ENCODE peak calls at places on chromosomes 16 and 17, in six cellular contexts. F, V, K, A, D and N are unnamed samples.

GRCh38 chr17:29115906-29116651 is 64.1 kb downstream of the MYO18A start:
- DNase-seq in F (peak; percentile 63), D (no peak), A (no peak), V (peak; percentile 75), K (no peak), N (peak; percentile 49)

GRCh38 chr17:74253036-74253435 is 21.0 kb upstream of the DNAI2 start:
- DNase-seq in F (no peak), A (no peak), D (no peak), V (no peak), K (no peak), N (no peak)

GRCh38 chr16:77450790-77451487 is 16.1 kb upstream of the ADAMTS18 start:
- DNase-seq in V (no peak), F (no peak), A (no peak), D (no peak), K (no peak), N (no peak)

GRCh38 chr16:48365601-48366164 is 19.5 kb downstream of the SIAH1 start:
- DNase-seq in D (peak; percentile 63), K (peak; percentile 94), F (peak; percentile 87), V (peak; percentile 95), A (peak; percentile 98), N (peak; percentile 95)

GRCh38 chr17:45274033-45274432 is 12.1 kb upstream of the SPATA32 start:
- DNase-seq in F (no peak), A (no peak), V (no peak), D (no peak), K (no peak), N (no peak)

GRCh38 chr16:66131895-66132294 is 234.6 kb upstream of the CDH5 start:
- DNase-seq in K (no peak), V (no peak), A (no peak), D (no peak), F (peak; percentile 46), N (no peak)

GRCh38 chr16:82011199-82011641 is at the start of gene SDR42E1:
- DNase-seq in V (no peak), F (peak; percentile 10), K (no peak), D (no peak), A (peak; percentile 74), N (peak; percentile 86)

GRCh38 chr17:45364531-45365390 is 47.9 kb upstream of the MAP3K14 start:
- DNase-seq in K (peak; percentile 56), F (peak; percentile 63), A (no peak), V (peak; percentile 66), D (no peak), N (no peak)

GRCh38 chr17:77681820-77682219 is 276.7 kb upstream of the TNRC6C start:
- DNase-seq in F (peak; percentile 43), D (peak; percentile 82), V (no peak), A (no peak), K (peak; percentile 93), N (no peak)

GRCh38 chr16:24524855-24525652 is 14.3 kb upstream of the RBBP6 start:
- DNase-seq in F (peak; percentile 42), K (no peak), V (no peak), A (no peak), D (no peak), N (peak; percentile 21)

GRCh38 chr17:49480833-49481615 is 14.1 kb upstream of the NGFR start:
- DNase-seq in V (no peak), A (no peak), F (no peak), D (no peak), K (no peak), N (no peak)

GRCh38 chr17:75658237-75658636 is 8.7 kb downstream of the RECQL5 start:
- DNase-seq in F (no peak), A (no peak), D (no peak), K (no peak), V (no peak), N (no peak)

GRCh38 chr17:75650874-75651273 is 16.1 kb downstream of the RECQL5 start:
- DNase-seq in V (no peak), F (no peak), A (no peak), K (no peak), D (no peak), N (no peak)

GRCh38 chr17:75652341-75652740 is 14.6 kb downstream of the RECQL5 start:
- DNase-seq in F (no peak), K (peak; percentile 39), A (no peak), V (no peak), D (no peak), N (no peak)

GRCh38 chr17:75652934-75653549 is 13.9 kb downstream of the RECQL5 start:
- DNase-seq in K (peak; percentile 45), F (peak; percentile 62), A (no peak), D (no peak), V (peak; percentile 74), N (peak; percentile 37)

GRCh38 chr17:75654176-75654575 is 12.8 kb downstream of the RECQL5 start:
- DNase-seq in D (no peak), F (no peak), A (no peak), K (peak; percentile 28), V (no peak), N (peak; percentile 43)
- TF ChIP-seq CTCF in D (peak; percentile 35), F (peak; percentile 31), A (no peak), K (no peak), V (no peak), N (peak; percentile 49)

GRCh38 chr16:11328172-11329079 is 16.8 kb upstream of the RMI2 start:
- DNase-seq in D (no peak), K (peak; percentile 93), V (peak; percentile 81), F (peak; percentile 98), A (peak; percentile 83), N (peak; percentile 83)
- H3K4me3 ChIP-seq in D (no peak overlapping the region), K (no peak overlapping the region), V (no peak overlapping the region), F (peak overlapping the region; percentile 7), A (no peak overlapping the region), N (no peak overlapping the region)

GRCh38 chr17:62708587-62708986 is 81.1 kb downstream of the MRC2 start:
- DNase-seq in F (peak; percentile 44), V (no peak), A (no peak), K (no peak), D (no peak), N (no peak)

GRCh38 chr17:62705781-62706597 is 78.5 kb downstream of the MRC2 start:
- DNase-seq in D (no peak), V (peak; percentile 74), A (no peak), F (peak; percentile 34), K (peak; percentile 59), N (no peak)

GRCh38 chr17:62705116-62705515 is 77.6 kb downstream of the MRC2 start:
- DNase-seq in D (no peak), K (peak; percentile 54), F (no peak), V (peak; percentile 30), A (no peak), N (no peak)

GRCh38 chr17:62707425-62707739 is 79.9 kb downstream of the MRC2 start:
- DNase-seq in F (no peak), A (no peak), K (no peak), D (no peak), V (no peak), N (no peak)

DNA sequence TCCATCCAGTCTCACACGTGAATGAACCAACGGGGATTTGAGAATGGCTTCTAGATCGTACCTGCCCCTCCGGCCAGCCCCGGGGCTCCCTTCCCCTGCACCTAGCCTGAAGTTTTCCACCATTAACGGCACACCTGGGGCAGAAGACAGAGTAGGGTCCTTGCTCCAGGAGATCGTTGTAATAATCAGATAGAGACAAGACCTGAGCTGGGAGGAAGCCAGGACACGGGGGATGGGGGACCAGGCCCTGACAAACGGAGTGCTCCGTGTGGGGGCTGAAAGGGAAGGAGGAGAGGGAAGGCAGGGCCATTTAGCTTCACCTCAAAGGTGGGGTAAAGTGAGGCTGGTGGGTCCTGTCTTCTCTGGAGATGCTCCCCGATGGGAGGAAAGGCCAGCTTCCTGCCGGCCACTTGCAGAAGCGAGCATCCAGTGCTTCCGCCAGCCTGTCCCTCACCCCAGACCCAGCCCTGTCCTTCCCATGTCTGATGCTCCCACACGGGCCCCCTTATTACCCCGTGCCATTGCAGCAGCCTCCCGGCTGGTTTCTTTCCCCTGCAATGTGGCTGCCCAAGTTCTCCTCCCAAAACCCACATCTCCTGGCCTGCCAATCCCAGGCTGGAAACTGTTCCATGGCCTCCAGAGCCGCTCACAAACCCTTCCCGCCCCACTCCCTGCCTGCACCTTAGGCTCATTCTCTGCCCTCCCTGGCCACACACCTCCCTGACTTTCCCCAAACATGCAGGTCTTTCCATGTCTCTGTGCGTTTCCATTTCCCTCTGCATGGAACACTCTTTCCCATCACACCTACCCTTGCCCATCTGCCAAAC is 79.3 kb downstream of the MRC2 start:
- DNase-seq in A (no peak), F (no peak), V (no peak), D (no peak), K (no peak), N (no peak)
- TF ChIP-seq CTCF in A (no peak), F (no peak), V (no peak), D (no peak), K (no peak), N (no peak)

GRCh38 chr17:57441270-57441600 is 184.9 kb downstream of the MSI2 start:
- DNase-seq in F (no peak), V (no peak), A (no peak), K (no peak), D (no peak), N (no peak)
- H3K4me3 ChIP-seq in F (no peak overlapping the region), V (no peak overlapping the region), A (no peak overlapping the region), K (no peak overlapping the region), D (no peak overlapping the region), N (no peak overlapping the region)